ENCODE peak calls at places on chromosomes 6 and 20, in six cellular contexts. W, T, A, Z, C and O are unnamed samples.
A peak's percentile ranks its signal among the peaks of the same experiment; 100 is the strongest.

GRCh38 chr6:161295784-161296183 is 21.9 kb upstream of the AGPAT4 start:
- DNase-seq in W (no peak), Z (no peak), T (no peak), C (no peak), A (no peak), O (no peak)

GRCh38 chr6:5089821-5090449 is 4.8 kb downstream of the PPP1R3G start:
- DNase-seq in Z (no peak), C (no peak), A (no peak), W (no peak), T (no peak), O (no peak)

GRCh38 chr20:1894951-1895673 is at the start of gene SIRPA:
- DNase-seq in W (no peak), C (peak; percentile 57), T (peak; percentile 91), Z (peak; percentile 32), A (no peak), O (peak; percentile 62)

GRCh38 chr20:48831702-48832422 is 4.1 kb upstream of the PREX1 start:
- DNase-seq in A (no peak), C (no peak), Z (peak; percentile 48), W (no peak), T (no peak), O (no peak)

GRCh38 chr20:57619053-57619831 is 984 bp downstream of the ZBP1 start:
- DNase-seq in Z (no peak), T (no peak), C (no peak), A (no peak), W (peak; percentile 93), O (no peak)

GRCh38 chr6:18464176-18464575 is 77.0 kb downstream of the RNF144B start:
- DNase-seq in Z (no peak), A (no peak), C (no peak), W (no peak), T (no peak), O (no peak)

GRCh38 chr20:1085515-1086272 is 32.7 kb upstream of the PSMF1 start:
- DNase-seq in T (no peak), Z (peak; percentile 54), C (no peak), A (no peak), W (no peak), O (no peak)

GRCh38 chr20:22226849-22227248 is 357.5 kb downstream of the FOXA2 start:
- DNase-seq in T (no peak), C (no peak), Z (no peak), W (peak; percentile 47), A (no peak), O (no peak)

GRCh38 chr6:32716396-32716795 is 24.8 kb upstream of the HLA-DQA2 start:
- DNase-seq in T (no peak), A (no peak), Z (no peak), C (no peak), W (no peak), O (no peak)

GRCh38 chr20:362271-363254 is 15.7 kb downstream of the NRSN2 start:
- DNase-seq in W (no peak), T (peak; percentile 74), A (peak; percentile 99), Z (no peak), C (no peak), O (no peak)

GRCh38 chr20:32462900-32463641 is 104.9 kb downstream of the ASXL1 start:
- DNase-seq in T (peak; percentile 59), W (no peak), C (no peak), A (no peak), Z (no peak), O (no peak)
- TF ChIP-seq POLR2AphosphoS5 in T (no peak), W (no peak), C (no peak), A (no peak), Z (no peak), O (no peak)

GRCh38 chr6:36873115-36873514 is 1.5 kb downstream of the PPIL1 start:
- DNase-seq in C (no peak), A (no peak), W (no peak), T (no peak), Z (no peak), O (no peak)

GRCh38 chr6:36875250-36875633 is 639 bp upstream of the PPIL1 start:
- DNase-seq in W (no peak), C (no peak), Z (no peak), T (no peak), A (no peak), O (no peak)

GRCh38 chr6:36874443-36875249 is at the start of gene PPIL1:
- DNase-seq in Z (peak; percentile 96), C (peak; percentile 74), T (peak; percentile 94), W (peak; percentile 78), A (peak; percentile 90), O (peak; percentile 76)

GRCh38 chr6:36873612-36874011 is 991 bp downstream of the PPIL1 start:
- DNase-seq in T (peak; percentile 54), C (no peak), Z (no peak), A (peak; percentile 50), W (no peak), O (no peak)

DNA sequence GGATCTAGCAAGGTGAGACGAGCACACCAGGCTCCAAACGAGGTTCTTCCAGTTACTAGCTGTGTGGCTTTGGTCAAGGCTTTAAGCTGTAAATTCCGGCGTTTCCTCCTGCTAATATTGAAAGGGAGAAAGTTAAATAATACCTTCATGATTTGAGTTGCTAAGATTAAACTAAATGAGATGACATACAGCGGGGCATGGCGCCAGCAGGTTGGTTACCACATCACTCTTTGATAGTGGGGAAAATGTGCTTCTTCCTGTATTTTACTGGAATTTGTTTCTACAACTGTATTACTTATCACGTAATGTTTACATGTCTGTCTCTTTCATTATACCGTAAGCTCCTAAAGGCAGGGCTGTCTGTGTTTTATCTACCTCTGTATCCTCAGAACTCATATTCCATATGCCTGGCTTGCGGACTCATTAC is 574 bp downstream of the PPIL1 start:
- DNase-seq in W (no peak), A (no peak), Z (no peak), T (no peak), C (no peak), O (no peak)
- TF ChIP-seq TAF1 in W (no peak), A (no peak), Z (no peak), T (no peak), C (no peak), O (no peak)

DNA sequence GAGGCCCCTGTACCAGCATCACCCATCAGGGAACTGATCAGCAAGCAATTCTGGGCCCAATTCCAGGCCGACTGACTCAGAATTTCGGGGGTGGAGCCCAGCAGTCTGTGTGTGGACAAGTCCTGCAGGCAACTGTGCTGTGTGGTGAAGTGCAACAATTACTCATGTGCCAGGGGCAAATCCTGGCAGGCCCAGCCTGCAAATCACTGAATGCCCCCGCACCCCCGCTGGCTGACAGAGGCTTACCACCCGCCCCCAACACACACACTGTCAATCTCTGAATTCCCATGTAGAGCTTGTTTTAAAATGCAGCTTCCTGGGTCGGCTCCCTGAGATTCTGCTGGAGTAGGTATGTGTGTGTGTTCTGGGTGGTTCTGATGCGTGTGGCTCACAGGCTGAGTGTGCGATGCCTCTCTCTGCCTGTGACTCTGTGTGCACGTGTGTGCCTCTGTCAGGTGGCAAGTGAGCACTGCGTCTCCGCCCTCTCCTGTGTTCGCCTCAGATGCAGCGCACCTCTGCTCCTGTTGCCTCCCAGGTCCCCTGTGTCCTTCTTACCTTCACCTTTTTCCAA is 45.4 kb downstream of the SSR1 start:
- DNase-seq in A (peak; percentile 52), Z (peak; percentile 73), T (peak; percentile 64), C (no peak), W (no peak), O (no peak)
- TF ChIP-seq POLR2AphosphoS5 in A (no peak), Z (no peak), T (no peak), C (no peak), W (no peak), O (no peak)

GRCh38 chr20:38804243-38804642 is 1.3 kb upstream of the PPP1R16B start:
- DNase-seq in C (no peak), W (no peak), A (no peak), T (no peak), Z (no peak), O (no peak)
- TF ChIP-seq TAF1 in C (no peak), W (no peak), A (no peak), T (no peak), Z (no peak), O (no peak)

DNA sequence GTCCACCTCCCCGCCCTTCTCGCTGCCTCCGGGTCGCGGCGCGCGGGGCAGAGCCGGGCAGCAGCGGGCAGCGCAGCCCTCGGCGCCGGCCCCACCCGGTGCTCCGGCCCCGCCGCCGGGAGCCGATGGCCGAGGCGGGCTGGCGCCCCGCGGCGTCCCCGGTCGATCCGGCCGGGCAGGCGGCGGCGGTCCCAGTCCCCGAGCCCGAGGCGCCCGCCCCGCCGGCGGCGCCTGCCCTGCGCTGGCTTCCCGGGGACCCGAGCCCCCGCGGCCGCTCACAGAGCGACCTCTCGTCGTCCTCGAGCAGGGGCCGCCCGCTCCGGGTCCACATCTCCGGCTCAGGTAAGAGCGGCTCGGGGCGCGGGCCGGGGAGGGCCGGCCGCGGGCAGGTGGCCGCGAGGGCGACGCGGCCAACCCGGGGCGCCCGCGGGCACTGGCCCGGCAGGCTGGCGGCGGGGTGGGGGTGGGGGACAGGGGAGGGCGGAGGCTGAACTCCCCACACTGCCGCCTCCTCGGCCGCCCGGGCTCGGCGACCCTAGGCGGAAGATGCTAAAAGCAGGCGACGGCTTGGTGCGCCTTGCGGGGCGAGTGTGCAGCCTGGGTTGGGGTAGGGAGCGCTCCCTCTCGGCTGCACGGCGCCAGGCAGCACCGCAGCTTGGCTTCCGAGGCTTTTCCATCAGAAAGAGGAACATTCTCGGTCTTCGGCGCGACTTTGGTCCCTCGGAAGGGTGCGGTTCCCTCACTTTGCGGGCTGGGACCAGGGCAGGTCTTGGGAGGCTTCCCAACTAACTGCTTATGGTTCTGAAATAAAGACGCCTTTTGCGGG is 25.6 kb upstream of the FUCA2 start:
- DNase-seq in A (peak; percentile 38), W (no peak), C (peak; percentile 29), T (peak; percentile 83), Z (no peak), O (peak; percentile 26)
- TF ChIP-seq POLR2AphosphoS5 in A (no peak), W (no peak), C (no peak), T (no peak), Z (no peak), O (no peak)